ENCODE peak calls at places on chromosomes 16 and 17, in seven cellular contexts. E, I, C, V, O, J and G are unnamed samples.

GRCh38 chr16:70700101-70701020 is 14.5 kb upstream of the MTSS2 start:
- DNase-seq in E (no peak), I (no peak), C (no peak), V (no peak), O (no peak), J (no peak), G (no peak)

GRCh38 chr17:7916799-7917198 is 710 bp upstream of the RNF227 start:
- DNase-seq in E (no peak), I (no peak), C (no peak), V (no peak), O (no peak), J (no peak), G (no peak)

GRCh38 chr16:73047536-73048291 is at the start of gene ZFHX3:
- DNase-seq in E (peak), I (peak), C (no peak), V (peak), O (peak), J (peak), G (peak)

GRCh38 chr17:48543854-48544355 is 1.0 kb downstream of the HOXB2 start:
- DNase-seq in E (no peak), I (no peak), C (no peak), V (no peak), O (no peak), J (no peak), G (no peak)

GRCh38 chr16:67419931-67420330 is 3.7 kb upstream of the ZDHHC1 start:
- DNase-seq in E (no peak), I (no peak), C (no peak), V (peak), O (no peak), J (no peak), G (no peak)

GRCh38 chr16:15955425-15955824 is 6.0 kb downstream of the ABCC1 start:
- DNase-seq in E (no peak), I (no peak), C (no peak), V (no peak), O (no peak), J (no peak), G (no peak)

GRCh38 chr16:60681014-60681413 is 1355.2 kb downstream of the CDH8 start:
- DNase-seq in E (no peak), I (no peak), C (no peak), V (no peak), O (no peak), J (no peak), G (no peak)

GRCh38 chr17:39553326-39553945 is 54.3 kb downstream of the NEUROD2 start:
- DNase-seq in E (no peak), I (no peak), C (no peak), V (no peak), O (no peak), J (no peak), G (no peak)

GRCh38 chr16:67237396-67238277 is 9.6 kb downstream of the FHOD1 start:
- DNase-seq in E (no peak), I (no peak), C (no peak), V (no peak), O (no peak), J (no peak), G (no peak)

GRCh38 chr17:81486174-81486810 is 26.3 kb downstream of the ACTG1 start:
- DNase-seq in E (no peak), I (no peak), C (no peak), V (no peak), O (no peak), J (no peak), G (no peak)

GRCh38 chr16:28589069-28589468 is 7.8 kb downstream of the SULT1A2 start:
- DNase-seq in E (no peak), I (no peak), C (no peak), V (no peak), O (no peak), J (no peak), G (no peak)

GRCh38 chr17:31522284-31522931 is 130.9 kb downstream of the RAB11FIP4 start:
- DNase-seq in E (no peak), I (no peak), C (no peak), V (no peak), O (no peak), J (no peak), G (no peak)

GRCh38 chr17:74513987-74514631 is 17.2 kb downstream of the CD300LB start:
- DNase-seq in E (no peak), I (peak), C (peak), V (peak), O (peak), J (peak), G (no peak)

GRCh38 chr17:69828087-69828486 is 246.9 kb upstream of the KCNJ16 start:
- DNase-seq in E (no peak), I (peak), C (no peak), V (no peak), O (no peak), J (no peak), G (no peak)

GRCh38 chr17:1402268-1402598 is 2.2 kb upstream of the YWHAE start:
- DNase-seq in E (no peak), I (no peak), C (no peak), V (no peak), O (no peak), J (no peak), G (no peak)

GRCh38 chr17:50944054-50944901 is 78.1 kb upstream of the TOB1 start:
- DNase-seq in E (peak), I (peak), C (no peak), V (peak), O (peak), J (peak), G (peak)

GRCh38 chr17:50945779-50946222 is 79.6 kb upstream of the TOB1 start:
- DNase-seq in E (no peak), I (no peak), C (no peak), V (no peak), O (no peak), J (no peak), G (no peak)

GRCh38 chr17:50946223-50946890 is 80.2 kb upstream of the TOB1 start:
- DNase-seq in E (no peak), I (peak), C (no peak), V (no peak), O (no peak), J (no peak), G (no peak)

GRCh38 chr17:50944902-50945720 is 79.0 kb upstream of the TOB1 start:
- DNase-seq in E (no peak), I (no peak), C (no peak), V (no peak), O (no peak), J (no peak), G (peak)

DNA sequence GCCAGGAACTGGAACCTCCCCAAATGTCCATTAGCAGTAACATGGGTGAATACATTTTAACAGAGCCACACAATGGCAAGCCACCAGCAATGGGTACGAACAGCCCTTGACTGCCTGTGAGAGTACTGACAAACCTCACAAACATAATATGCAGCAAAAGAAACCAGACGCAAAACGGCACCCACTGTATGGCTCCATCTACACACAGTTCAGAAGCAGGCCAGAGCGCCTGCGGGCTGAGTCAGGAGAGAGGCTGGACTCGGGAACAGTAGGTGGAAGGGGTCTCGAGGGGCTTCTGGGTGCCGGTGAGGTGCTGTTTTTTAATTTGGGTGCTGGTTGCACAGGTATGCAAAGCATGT is 77.4 kb upstream of the TOB1 start:
- DNase-seq in E (no peak), I (peak), C (no peak), V (no peak), O (no peak), J (peak), G (no peak)
- TF ChIP-seq POLR2A in E (no peak), I (no peak), C (no peak), V (peak), O (no peak), J (no peak), G (no peak)

DNA sequence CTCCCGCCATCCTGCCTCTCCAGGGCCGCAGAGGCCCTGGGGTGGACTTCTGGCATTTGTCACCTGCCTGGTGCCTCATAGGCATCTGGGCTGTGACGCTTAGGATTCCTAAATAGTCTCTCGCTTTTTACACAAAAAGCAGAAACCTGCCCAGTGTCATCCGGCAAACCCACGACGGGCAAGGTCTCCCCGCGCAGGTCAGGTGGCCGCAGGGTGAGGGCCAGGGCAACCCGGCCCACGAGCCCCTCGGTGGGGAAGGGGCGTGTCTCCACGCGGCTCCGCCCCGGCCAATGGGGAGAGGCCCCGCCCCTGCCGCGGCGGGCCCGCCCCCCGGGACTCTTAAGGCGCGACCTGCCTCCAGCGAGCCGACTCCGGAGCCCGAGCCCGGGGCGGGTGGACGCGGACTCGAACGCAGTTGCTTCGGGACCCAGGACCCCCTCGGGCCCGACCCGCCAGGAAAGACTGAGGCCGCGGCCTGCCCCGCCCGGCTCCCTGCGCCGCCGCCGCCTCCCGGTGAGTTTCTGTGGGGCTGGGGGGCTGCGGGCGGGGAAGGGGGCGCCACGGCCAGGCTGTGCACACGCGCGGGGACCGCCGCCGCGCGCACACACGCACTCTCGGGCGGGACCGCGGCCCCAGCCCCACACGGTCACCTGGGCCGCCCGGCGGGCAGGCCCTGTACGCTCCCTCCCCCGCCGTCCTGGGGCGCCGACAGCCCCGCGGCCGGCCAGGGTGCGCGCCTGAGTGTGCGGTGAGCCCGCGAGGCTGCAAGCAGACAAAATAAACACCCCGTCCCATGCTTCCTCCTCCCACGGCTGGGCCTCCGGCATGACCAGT is at the start of gene VASN:
- DNase-seq in E (peak), I (peak), C (peak), V (peak), O (peak), J (peak), G (peak)
- TF ChIP-seq CTCF in E (no peak), I (no peak), C (no peak), V (no peak), O (no peak), J (no peak), G (no peak)

GRCh38 chr17:4786516-4786915 is 352 bp upstream of the VMO1 start:
- DNase-seq in E (no peak), I (no peak), C (no peak), V (no peak), O (no peak), J (no peak), G (no peak)
- H3K4me3 ChIP-seq in E (no peak), I (peak), C (no peak), V (no peak), O (no peak), J (no peak), G (no peak)

GRCh38 chr16:720990-721764 is at the start of gene ANTKMT:
- DNase-seq in E (peak), I (peak), C (no peak), V (peak), O (peak), J (peak), G (no peak)
- TF ChIP-seq POLR2A in E (peak), I (no peak), C (peak), V (peak), O (peak), J (no peak), G (no peak)

GRCh38 chr17:20779521-20779920 is 200.0 kb downstream of the CDRT15L2 start:
- DNase-seq in E (no peak), I (no peak), C (no peak), V (no peak), O (no peak), J (no peak), G (no peak)
- TF ChIP-seq CTCF in E (no peak), I (no peak), C (peak), V (no peak), O (no peak), J (no peak), G (no peak)

DNA sequence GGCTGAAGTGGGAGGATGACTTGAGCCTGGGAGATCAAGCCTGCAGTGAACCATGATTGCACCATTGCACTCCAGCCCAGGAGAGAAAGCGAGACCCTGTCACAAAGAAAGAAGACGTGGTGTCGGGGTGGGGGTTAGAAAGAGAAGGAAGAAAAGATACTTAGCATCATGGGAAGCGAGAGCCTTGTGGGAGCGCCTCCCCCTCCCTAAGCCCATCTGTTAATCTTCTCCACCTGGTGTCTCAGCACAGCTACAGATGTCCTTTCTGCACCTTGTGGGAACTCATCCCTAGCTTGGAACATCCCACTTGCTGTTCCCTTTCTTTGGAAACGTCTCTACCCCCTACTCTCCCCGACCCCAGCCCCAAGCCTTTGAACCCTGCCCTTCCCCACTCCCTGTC is 6.0 kb downstream of the ZNF688 start:
- DNase-seq in E (no peak), I (no peak), C (no peak), V (no peak), O (no peak), J (no peak), G (no peak)
- H3K4me3 ChIP-seq in E (no peak), I (no peak), C (no peak), V (no peak), O (no peak), J (no peak), G (no peak)